ENCODE peak calls at places on chromosomes 3 and 15, in five cellular contexts. E is M059J, C is HepG2, O is HCEC 1CT, P is pulmonary artery endothelial cell. D is an unnamed sample.
A peak's percentile ranks its signal among the peaks of the same experiment; 100 is the strongest.

GRCh38 chr15:57079907-57080750 is 161.7 kb downstream of the TCF12 start:
- DNase-seq in O (peak; percentile 4), P (no peak), E (no peak), C (no peak), D (no peak)

GRCh38 chr3:42975456-42975855 is 3.7 kb upstream of the GASK1A start:
- DNase-seq in O (no peak), E (no peak), P (no peak), C (no peak), D (no peak)

GRCh38 chr3:130925628-130926027 is 31.7 kb downstream of the ATP2C1 start:
- DNase-seq in O (no peak), P (no peak), C (no peak), E (peak; percentile 79), D (no peak)

GRCh38 chr15:89794627-89795241 is 18.6 kb downstream of the MESP2 start:
- DNase-seq in C (no peak), P (peak; percentile 71), O (peak; percentile 23), E (peak; percentile 64), D (no peak)

GRCh38 chr3:41158947-41159346 is 40.4 kb upstream of the CTNNB1 start:
- DNase-seq in E (peak; percentile 22), P (no peak), C (no peak), O (no peak), D (no peak)

GRCh38 chr3:139455855-139456254 is 20.5 kb downstream of the RBP2 start:
- DNase-seq in O (no peak), P (no peak), C (no peak), E (peak; percentile 25), D (no peak)

GRCh38 chr3:33186524-33187367 is 31.9 kb downstream of the SUSD5 start:
- DNase-seq in O (no peak), P (peak; percentile 57), E (peak; percentile 50), C (peak; percentile 86), D (no peak)

GRCh38 chr3:47854720-47855455 is 52.0 kb downstream of the DHX30 start:
- DNase-seq in O (no peak), C (no peak), P (no peak), E (no peak), D (no peak)

GRCh38 chr3:62587579-62588031 is 214.3 kb upstream of the FEZF2 start:
- DNase-seq in E (peak; percentile 92), O (peak; percentile 99), P (no peak), C (no peak), D (no peak)

GRCh38 chr15:87597346-87598052 is 659.0 kb downstream of the NTRK3 start:
- DNase-seq in P (no peak), O (no peak), E (peak; percentile 58), C (no peak), D (peak; percentile 5)

GRCh38 chr15:68209272-68209671 is 4.1 kb upstream of the CALML4 start:
- DNase-seq in C (no peak), E (no peak), O (no peak), P (no peak), D (no peak)

GRCh38 chr15:68650901-68651709 is 72.3 kb downstream of the CORO2B start:
- DNase-seq in E (no peak), O (no peak), P (no peak), C (peak; percentile 18), D (peak; percentile 4)

GRCh38 chr15:32659340-32659831 is 17.9 kb downstream of the SCG5 start:
- DNase-seq in P (peak; percentile 27), E (peak; percentile 91), C (peak; percentile 27), O (peak; percentile 43), D (no peak)

GRCh38 chr15:71295242-71296031 is 180.2 kb downstream of the THSD4 start:
- DNase-seq in P (peak; percentile 100), O (peak; percentile 100), C (peak; percentile 12), E (peak; percentile 100), D (no peak)

GRCh38 chr15:53197426-53197839 is 407.3 kb upstream of the ONECUT1 start:
- DNase-seq in P (no peak), O (peak; percentile 3), E (peak; percentile 43), C (peak; percentile 44), D (no peak)

GRCh38 chr15:68635142-68635541 is 56.3 kb downstream of the CORO2B start:
- DNase-seq in P (no peak), O (no peak), E (no peak), C (no peak), D (no peak)

GRCh38 chr3:140223631-140224030 is 288.6 kb downstream of the CLSTN2 start:
- DNase-seq in P (no peak), E (peak; percentile 94), O (no peak), C (peak; percentile 10), D (no peak)

GRCh38 chr3:52537726-52538421 is 1.5 kb downstream of the UQCC5 start:
- DNase-seq in P (no peak), C (no peak), O (no peak), E (no peak), D (no peak)

GRCh38 chr3:94062513-94063404 is at the start of the genes DHFR2 and NSUN3:
- DNase-seq in O (peak; percentile 97), P (peak; percentile 93), C (peak; percentile 98), E (peak; percentile 99), D (peak; percentile 92)

GRCh38 chr3:196208942-196209695 is 2.1 kb downstream of the ZDHHC19 start:
- DNase-seq in P (no peak), C (no peak), O (no peak), E (no peak), D (no peak)

GRCh38 chr3:183108002-183108449 is 8.7 kb upstream of the MCCC1 start:
- DNase-seq in O (no peak), P (no peak), C (no peak), E (peak; percentile 34), D (no peak)

GRCh38 chr3:30393079-30393478 is 213.3 kb upstream of the TGFBR2 start:
- DNase-seq in O (no peak), C (no peak), P (no peak), E (no peak), D (no peak)

GRCh38 chr15:34437687-34438086 is at the start of gene GOLGA8A:
- DNase-seq in E (peak; percentile 78), O (peak; percentile 2), P (peak; percentile 17), C (peak; percentile 26), D (peak; percentile 76)

GRCh38 chr3:167691366-167691765 is 37.6 kb upstream of the WDR49 start:
- DNase-seq in P (no peak), O (no peak), E (no peak), C (no peak), D (peak; percentile 38)

GRCh38 chr15:70921297-70921696 is 28.7 kb downstream of the LRRC49 start:
- DNase-seq in E (no peak), C (no peak), P (no peak), O (no peak), D (no peak)

GRCh38 chr15:85527907-85528306 is 147.5 kb downstream of the AKAP13 start:
- DNase-seq in P (peak; percentile 82), O (peak; percentile 56), C (no peak), E (peak; percentile 43), D (no peak)

GRCh38 chr3:132284006-132284405 is 33.2 kb upstream of the ACP3 start:
- DNase-seq in P (no peak), C (no peak), E (no peak), O (no peak), D (no peak)